ENCODE peak calls at places on chromosomes 13 and 19, in four cellular contexts. One of them, this sample, is unnamed.

GRCh38 chr13:24763596-24764275 is at the start of gene RNF17:
- DNase-seq in AG09309: no peak
- DNase-seq in CD4-positive, alpha-beta T cell: no peak
- DNase-seq in body of pancreas: no peak
- DNase-seq in this sample: no peak

GRCh38 chr13:94550030-94550738 is 45.8 kb downstream of the TGDS start:
- DNase-seq in CD4-positive, alpha-beta T cell: no peak
- DNase-seq in AG09309: peak
- DNase-seq in body of pancreas: no peak
- DNase-seq in this sample: no peak

GRCh38 chr13:91058066-91058465 is 289.4 kb upstream of the MIR17HG start:
- DNase-seq in body of pancreas: no peak
- DNase-seq in CD4-positive, alpha-beta T cell: no peak
- DNase-seq in AG09309: no peak
- DNase-seq in this sample: no peak

GRCh38 chr19:55014714-55015113 is 23.4 kb downstream of the GP6 start:
- DNase-seq in AG09309: no peak
- DNase-seq in body of pancreas: no peak
- DNase-seq in CD4-positive, alpha-beta T cell: no peak
- DNase-seq in this sample: no peak

GRCh38 chr13:29165840-29166239 is 345.7 kb downstream of the MTUS2 start:
- DNase-seq in body of pancreas: no peak
- DNase-seq in CD4-positive, alpha-beta T cell: no peak
- DNase-seq in AG09309: no peak
- DNase-seq in this sample: no peak

GRCh38 chr19:12865746-12866415 is 15.4 kb downstream of the DNASE2 start:
- DNase-seq in body of pancreas: no peak
- DNase-seq in CD4-positive, alpha-beta T cell: no peak
- DNase-seq in AG09309: no peak
- DNase-seq in this sample: no peak

GRCh38 chr13:98409281-98409680 is 167.6 kb downstream of the STK24 start:
- DNase-seq in AG09309: no peak
- DNase-seq in CD4-positive, alpha-beta T cell: no peak
- DNase-seq in body of pancreas: no peak
- DNase-seq in this sample: no peak

GRCh38 chr13:103815619-103816018 is 749.4 kb upstream of the SLC10A2 start:
- DNase-seq in body of pancreas: no peak
- DNase-seq in AG09309: no peak
- DNase-seq in CD4-positive, alpha-beta T cell: no peak
- DNase-seq in this sample: no peak

GRCh38 chr19:11763611-11764010 is 3.2 kb upstream of the ZNF441 start:
- DNase-seq in CD4-positive, alpha-beta T cell: no peak
- DNase-seq in body of pancreas: no peak
- DNase-seq in AG09309: no peak
- DNase-seq in this sample: no peak

DNA sequence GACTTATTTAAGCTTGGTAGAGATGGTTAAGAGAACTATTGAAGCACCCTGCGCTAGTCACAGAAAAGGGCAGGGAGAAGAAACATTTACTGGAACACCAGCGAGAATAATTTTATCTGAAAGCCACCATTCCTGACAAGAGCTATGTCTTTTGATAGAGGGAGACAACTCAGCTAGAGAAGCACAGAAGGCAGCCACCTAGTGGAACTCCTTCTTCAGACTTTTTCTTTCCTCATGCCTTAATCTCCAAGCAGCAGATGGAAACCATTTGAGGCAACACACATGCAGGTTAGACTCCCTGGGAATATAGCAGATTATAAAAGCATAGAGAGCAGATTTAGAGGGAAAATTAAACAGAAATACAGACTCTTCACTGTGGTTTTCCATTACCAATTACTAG is 813.4 kb downstream of the SLITRK6 start:
- DNase-seq in AG09309: no peak
- DNase-seq in CD4-positive, alpha-beta T cell: no peak
- DNase-seq in body of pancreas: no peak
- DNase-seq in this sample: no peak
- TF ChIP-seq CTCF in AG09309: no peak
- TF ChIP-seq CTCF in CD4-positive, alpha-beta T cell: no peak
- TF ChIP-seq CTCF in body of pancreas: no peak
- TF ChIP-seq CTCF in this sample: no peak

GRCh38 chr19:38384209-38385027 is 3.4 kb downstream of the GGN start:
- DNase-seq in AG09309: no peak
- DNase-seq in CD4-positive, alpha-beta T cell: no peak
- DNase-seq in body of pancreas: no peak
- DNase-seq in this sample: no peak
- TF ChIP-seq CTCF in AG09309: peak
- TF ChIP-seq CTCF in CD4-positive, alpha-beta T cell: no peak
- TF ChIP-seq CTCF in body of pancreas: no peak
- TF ChIP-seq CTCF in this sample: no peak

GRCh38 chr13:110957931-110958330 is 43.1 kb upstream of the ANKRD10 start:
- DNase-seq in CD4-positive, alpha-beta T cell: no peak
- DNase-seq in AG09309: no peak
- DNase-seq in body of pancreas: no peak
- DNase-seq in this sample: no peak

GRCh38 chr13:110960219-110960618 is 45.4 kb upstream of the ANKRD10 start:
- DNase-seq in CD4-positive, alpha-beta T cell: no peak
- DNase-seq in body of pancreas: no peak
- DNase-seq in AG09309: no peak
- DNase-seq in this sample: no peak

GRCh38 chr13:110953416-110953815 is 38.5 kb upstream of the ANKRD10 start:
- DNase-seq in body of pancreas: no peak
- DNase-seq in AG09309: no peak
- DNase-seq in CD4-positive, alpha-beta T cell: no peak
- DNase-seq in this sample: no peak

GRCh38 chr13:110953833-110954532 is 39.1 kb upstream of the ANKRD10 start:
- DNase-seq in body of pancreas: no peak
- DNase-seq in CD4-positive, alpha-beta T cell: no peak
- DNase-seq in AG09309: no peak
- DNase-seq in this sample: no peak

GRCh38 chr13:110957181-110957884 is 42.5 kb upstream of the ANKRD10 start:
- DNase-seq in CD4-positive, alpha-beta T cell: no peak
- DNase-seq in body of pancreas: no peak
- DNase-seq in AG09309: no peak
- DNase-seq in this sample: no peak
- TF ChIP-seq CTCF in CD4-positive, alpha-beta T cell: no peak
- TF ChIP-seq CTCF in body of pancreas: no peak
- TF ChIP-seq CTCF in AG09309: peak
- TF ChIP-seq CTCF in this sample: no peak

GRCh38 chr19:29479941-29480340 is 45.9 kb upstream of the VSTM2B start:
- DNase-seq in AG09309: no peak
- DNase-seq in CD4-positive, alpha-beta T cell: no peak
- DNase-seq in body of pancreas: no peak
- DNase-seq in this sample: peak

GRCh38 chr19:29477831-29478577 is 47.8 kb upstream of the VSTM2B start:
- DNase-seq in body of pancreas: no peak
- DNase-seq in AG09309: no peak
- DNase-seq in CD4-positive, alpha-beta T cell: no peak
- DNase-seq in this sample: no peak

GRCh38 chr19:29476528-29476927 is 49.3 kb upstream of the VSTM2B start:
- DNase-seq in CD4-positive, alpha-beta T cell: no peak
- DNase-seq in AG09309: no peak
- DNase-seq in body of pancreas: no peak
- DNase-seq in this sample: no peak

GRCh38 chr19:29480507-29480906 is 45.3 kb upstream of the VSTM2B start:
- DNase-seq in CD4-positive, alpha-beta T cell: no peak
- DNase-seq in AG09309: no peak
- DNase-seq in body of pancreas: no peak
- DNase-seq in this sample: peak

GRCh38 chr19:29478578-29479565 is 46.9 kb upstream of the VSTM2B start:
- DNase-seq in CD4-positive, alpha-beta T cell: no peak
- DNase-seq in AG09309: no peak
- DNase-seq in body of pancreas: peak
- DNase-seq in this sample: no peak
- TF ChIP-seq CTCF in CD4-positive, alpha-beta T cell: no peak
- TF ChIP-seq CTCF in AG09309: peak
- TF ChIP-seq CTCF in body of pancreas: no peak
- TF ChIP-seq CTCF in this sample: no peak

DNA sequence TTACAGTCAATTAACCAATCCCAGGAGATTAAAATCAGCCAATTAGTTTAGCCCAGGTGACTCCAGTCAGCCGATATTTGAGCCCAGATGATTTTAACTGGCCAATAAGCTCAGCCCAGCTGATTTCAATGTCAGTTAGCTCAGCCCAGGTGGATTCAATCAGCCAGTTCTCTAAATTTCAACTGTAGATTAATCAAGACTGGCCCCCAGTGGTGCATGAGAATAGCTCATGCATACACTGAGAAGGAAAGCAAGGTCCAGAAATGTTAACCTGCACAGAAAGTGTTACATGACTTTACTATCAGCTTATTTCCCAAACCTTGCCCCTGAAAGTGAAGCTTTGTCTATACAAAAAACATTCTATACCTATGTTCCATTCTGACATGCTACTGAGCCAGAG is 55.4 kb upstream of the ZNF724 start:
- DNase-seq in AG09309: no peak
- DNase-seq in body of pancreas: no peak
- DNase-seq in CD4-positive, alpha-beta T cell: no peak
- DNase-seq in this sample: no peak
- TF ChIP-seq CTCF in AG09309: no peak
- TF ChIP-seq CTCF in body of pancreas: no peak
- TF ChIP-seq CTCF in CD4-positive, alpha-beta T cell: peak
- TF ChIP-seq CTCF in this sample: no peak

DNA sequence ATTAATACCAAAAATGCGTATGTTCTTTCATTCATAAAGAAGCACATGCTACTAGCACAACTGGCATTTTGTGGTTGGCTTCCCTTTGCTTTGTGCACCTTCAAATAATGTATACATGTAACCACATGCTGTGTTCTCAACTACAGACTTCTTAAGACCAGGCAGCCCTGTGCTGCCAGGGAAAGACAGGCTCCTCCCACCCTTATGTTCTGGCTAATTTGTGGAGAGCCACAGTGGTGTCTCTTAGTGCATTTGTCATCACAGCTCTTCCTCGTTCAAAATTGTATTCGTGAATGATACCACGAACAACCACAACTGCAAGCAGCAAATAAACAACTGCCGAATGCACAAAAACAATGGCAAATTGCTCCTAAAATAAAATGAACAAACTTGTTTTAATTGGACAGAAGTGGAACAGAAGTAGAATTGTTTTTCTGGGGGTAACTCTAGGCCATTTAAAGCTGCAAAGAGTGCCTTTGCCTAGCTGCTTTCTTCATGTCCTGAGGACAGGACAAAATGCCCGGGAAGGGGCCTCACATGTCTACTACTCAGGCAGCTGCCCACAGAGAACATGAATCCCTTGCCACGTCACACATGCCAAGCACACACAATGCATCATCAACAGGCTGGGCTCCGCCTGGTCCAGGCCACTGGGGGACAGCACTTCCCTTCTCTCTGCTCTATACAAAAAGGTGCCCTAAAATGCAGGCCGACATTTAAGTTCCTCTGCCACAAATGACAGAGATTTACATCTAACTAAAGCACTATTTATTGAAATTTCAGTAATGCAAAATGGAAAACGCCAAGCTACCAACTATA is 21.7 kb downstream of the IRS2 start:
- DNase-seq in CD4-positive, alpha-beta T cell: no peak
- DNase-seq in AG09309: no peak
- DNase-seq in body of pancreas: no peak
- DNase-seq in this sample: no peak
- TF ChIP-seq CTCF in CD4-positive, alpha-beta T cell: peak
- TF ChIP-seq CTCF in AG09309: no peak
- TF ChIP-seq CTCF in body of pancreas: no peak
- TF ChIP-seq CTCF in this sample: no peak

GRCh38 chr13:42992585-42993122 is 613 bp upstream of the EPSTI1 start:
- DNase-seq in body of pancreas: no peak
- DNase-seq in AG09309: no peak
- DNase-seq in CD4-positive, alpha-beta T cell: peak
- DNase-seq in this sample: no peak

GRCh38 chr13:42994878-42995277 is 2.8 kb upstream of the EPSTI1 start:
- DNase-seq in body of pancreas: no peak
- DNase-seq in CD4-positive, alpha-beta T cell: no peak
- DNase-seq in AG09309: no peak
- DNase-seq in this sample: no peak

GRCh38 chr13:42999491-42999890 is 7.5 kb upstream of the EPSTI1 start:
- DNase-seq in AG09309: no peak
- DNase-seq in body of pancreas: no peak
- DNase-seq in CD4-positive, alpha-beta T cell: no peak
- DNase-seq in this sample: no peak

GRCh38 chr13:42996584-42996983 is 4.5 kb upstream of the EPSTI1 start:
- DNase-seq in AG09309: peak
- DNase-seq in body of pancreas: no peak
- DNase-seq in CD4-positive, alpha-beta T cell: no peak
- DNase-seq in this sample: no peak

DNA sequence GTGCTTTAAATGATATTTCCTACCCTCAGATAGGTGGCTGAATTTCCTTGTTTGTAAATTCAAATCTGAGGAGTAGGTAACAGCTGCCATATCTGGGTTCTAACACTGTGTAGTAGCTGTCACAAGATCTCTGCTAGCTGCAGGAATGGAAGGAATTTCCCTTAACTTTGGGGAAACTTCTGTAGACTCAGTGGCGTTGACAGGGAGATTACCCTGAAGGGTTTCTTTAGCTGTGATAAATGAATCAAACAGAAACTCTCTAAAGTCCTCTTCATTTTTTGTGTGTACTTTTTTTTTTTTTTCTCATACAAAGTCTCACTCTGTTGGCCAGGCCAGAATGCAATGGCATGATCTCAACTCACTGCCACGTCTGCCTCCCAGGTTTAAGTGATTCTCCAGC is 5.3 kb upstream of the EPSTI1 start:
- DNase-seq in body of pancreas: no peak
- DNase-seq in CD4-positive, alpha-beta T cell: no peak
- DNase-seq in AG09309: no peak
- DNase-seq in this sample: no peak
- TF ChIP-seq CTCF in body of pancreas: no peak
- TF ChIP-seq CTCF in CD4-positive, alpha-beta T cell: no peak
- TF ChIP-seq CTCF in AG09309: no peak
- TF ChIP-seq CTCF in this sample: no peak